ENCODE peak calls at places on chromosomes 7 and 10, in eight cellular contexts. U, P, M, D, Q, S, X and O are unnamed samples.
A peak's percentile ranks its signal among the peaks of the same experiment; 100 is the strongest.

GRCh38 chr10:6741561-6741960 is 161.5 kb upstream of the PRKCQ start:
- DNase-seq in U (no peak), P (no peak), M (no peak), D (no peak), Q (no peak), S (no peak), X (no peak), O (no peak)

GRCh38 chr10:49328401-49329185 is 29.6 kb downstream of the C10orf71 start:
- DNase-seq in U (no peak), P (no peak), M (no peak), D (no peak), Q (no peak), S (no peak), X (no peak), O (no peak)

GRCh38 chr7:92584953-92585352 is 5.2 kb downstream of the FAM133B start:
- DNase-seq in U (no peak), P (no peak), M (no peak), D (no peak), Q (no peak), S (no peak), X (no peak), O (no peak)

GRCh38 chr7:4144171-4144701 is 537.9 kb upstream of the FOXK1 start:
- DNase-seq in U (no peak), P (no peak), M (no peak), D (no peak), Q (no peak), S (no peak), X (no peak), O (no peak)

GRCh38 chr7:28854750-28855074 is 103.4 kb downstream of the TRIL start:
- DNase-seq in U (no peak), P (no peak), M (no peak), D (no peak), Q (no peak), S (no peak), X (no peak), O (no peak)

GRCh38 chr10:32059472-32059871 is 3.2 kb upstream of the KIF5B start:
- DNase-seq in U (no peak), P (no peak), M (no peak), D (no peak), Q (no peak), S (no peak), X (no peak), O (no peak)

GRCh38 chr10:103736763-103737162 is 118.6 kb downstream of the SH3PXD2A start:
- DNase-seq in U (no peak), P (peak; percentile 84), M (peak; percentile 92), D (no peak), Q (no peak), S (no peak), X (no peak), O (no peak)

GRCh38 chr7:76011437-76011836 is 17.0 kb upstream of the TMEM120A start:
- DNase-seq in U (no peak), P (no peak), M (no peak), D (no peak), Q (no peak), S (peak; percentile 80), X (no peak), O (peak; percentile 69)

GRCh38 chr7:140541513-140542192 is 62.3 kb upstream of the MKRN1 start:
- DNase-seq in U (peak; percentile 92), P (peak; percentile 76), M (peak; percentile 85), D (no peak), Q (peak; percentile 93), S (peak; percentile 68), X (peak; percentile 68), O (no peak)

GRCh38 chr10:68336952-68337351 is 4.2 kb upstream of the PBLD start:
- DNase-seq in U (no peak), P (no peak), M (no peak), D (no peak), Q (no peak), S (no peak), X (no peak), O (no peak)

GRCh38 chr7:110307776-110308175 is 783.2 kb upstream of the LRRN3 start:
- DNase-seq in U (no peak), P (no peak), M (no peak), D (no peak), Q (no peak), S (no peak), X (no peak), O (no peak)

GRCh38 chr10:17407040-17407439 is 47.4 kb downstream of the ST8SIA6 start:
- DNase-seq in U (no peak), P (no peak), M (no peak), D (no peak), Q (no peak), S (no peak), X (no peak), O (no peak)

GRCh38 chr10:104199567-104199966 is 32.6 kb downstream of the CFAP43 start:
- DNase-seq in U (peak; percentile 55), P (no peak), M (no peak), D (no peak), Q (no peak), S (no peak), X (no peak), O (no peak)

GRCh38 chr10:46523881-46524470 is 32.5 kb downstream of the GPRIN2 start:
- DNase-seq in U (peak; percentile 73), P (no peak), M (no peak), D (no peak), Q (peak; percentile 13), S (no peak), X (peak; percentile 27), O (no peak)

GRCh38 chr7:506921-507622 is 12.6 kb downstream of the PDGFA start:
- DNase-seq in U (no peak), P (no peak), M (no peak), D (no peak), Q (no peak), S (peak; percentile 23), X (peak; percentile 23), O (no peak)

GRCh38 chr7:99897688-99898357 is 21.0 kb upstream of the OR2AE1 start:
- DNase-seq in U (no peak), P (no peak), M (no peak), D (no peak), Q (no peak), S (no peak), X (no peak), O (no peak)

GRCh38 chr10:89274928-89275327 is 23.4 kb upstream of the LIPA start:
- DNase-seq in U (peak; percentile 41), P (no peak), M (no peak), D (no peak), Q (no peak), S (no peak), X (no peak), O (no peak)

GRCh38 chr7:98472391-98473002 is 71.6 kb upstream of the BAIAP2L1 start:
- DNase-seq in U (no peak), P (no peak), M (no peak), D (no peak), Q (no peak), S (no peak), X (no peak), O (no peak)

GRCh38 chr7:100627238-100627549 is 14.2 kb downstream of the TFR2 start:
- DNase-seq in U (no peak), P (no peak), M (peak; percentile 30), D (no peak), Q (no peak), S (no peak), X (no peak), O (no peak)

GRCh38 chr7:102395620-102395957 is 574 bp upstream of the PRKRIP1 start:
- DNase-seq in U (peak; percentile 88), P (no peak), M (no peak), D (no peak), Q (no peak), S (no peak), X (no peak), O (no peak)

GRCh38 chr7:85135931-85136330 is 50.9 kb downstream of the SEMA3D start:
- DNase-seq in U (peak; percentile 31), P (no peak), M (no peak), D (no peak), Q (no peak), S (no peak), X (no peak), O (peak; percentile 54)

GRCh38 chr7:37065779-37066271 is 341.5 kb upstream of the AOAH start:
- DNase-seq in U (no peak), P (no peak), M (no peak), D (no peak), Q (no peak), S (no peak), X (no peak), O (no peak)